ENCODE peak calls at places on chromosomes 7 and 10, in four cellular contexts. G is tibial nerve, U is right lobe of liver, N is IMR-90. L is an unnamed sample.

GRCh38 chr7:114264029-114264428 is 150.6 kb upstream of the FOXP2 start:
- DNase-seq in G (no peak), U (no peak), N (peak; percentile 15), L (no peak)

GRCh38 chr7:27194641-27195379 is 5.1 kb downstream of the HOXA13 start:
- DNase-seq in U (no peak), N (no peak), G (no peak), L (no peak)

GRCh38 chr10:86258488-86258887 is 108.1 kb downstream of the GRID1 start:
- DNase-seq in N (peak; percentile 0), G (no peak), U (no peak), L (no peak)

GRCh38 chr7:83640731-83641533 is 8.0 kb downstream of the SEMA3E start:
- DNase-seq in G (no peak), U (no peak), N (no peak), L (no peak)

GRCh38 chr7:45580053-45580872 is 6.1 kb downstream of the ADCY1 start:
- DNase-seq in U (no peak), N (no peak), G (no peak), L (peak; percentile 97)

GRCh38 chr10:70232859-70233108 is 445 bp downstream of the PPA1 start:
- DNase-seq in G (no peak), N (no peak), U (no peak), L (no peak)

GRCh38 chr7:32472015-32472414 is 18.2 kb downstream of the LSM5 start:
- DNase-seq in U (no peak), G (no peak), N (no peak), L (no peak)

GRCh38 chr10:58436071-58436470 is 50.9 kb downstream of the TFAM start:
- DNase-seq in G (no peak), U (no peak), N (no peak), L (no peak)

GRCh38 chr10:119370972-119371703 is 163.8 kb downstream of the GRK5 start:
- DNase-seq in G (peak; percentile 72), U (no peak), N (peak; percentile 94), L (peak; percentile 46)

GRCh38 chr7:41010418-41010817 is 692.5 kb downstream of the INHBA start:
- DNase-seq in U (no peak), G (no peak), N (peak; percentile 10), L (no peak)

GRCh38 chr7:55343002-55343781 is 21.9 kb upstream of the LANCL2 start:
- DNase-seq in U (no peak), N (no peak), G (no peak), L (no peak)

GRCh38 chr7:121941836-121942235 is 68.9 kb downstream of the PTPRZ1 start:
- DNase-seq in G (no peak), U (no peak), N (no peak), L (no peak)

GRCh38 chr10:101007099-101007711 is 7.6 kb downstream of the LZTS2 start:
- DNase-seq in G (no peak), U (no peak), N (peak; percentile 66), L (peak; percentile 31)

GRCh38 chr7:78370931-78371330 is 572.4 kb downstream of the PHTF2 start:
- DNase-seq in G (no peak), U (no peak), N (no peak), L (no peak)

GRCh38 chr7:101814081-101814995 is 3.1 kb upstream of the CUX1 start:
- DNase-seq in G (peak; percentile 15), N (peak; percentile 44), U (peak; percentile 76), L (peak; percentile 76)

GRCh38 chr7:45000096-45001032 is at the start of gene CCM2:
- DNase-seq in N (peak; percentile 32), G (no peak), U (peak; percentile 79), L (peak; percentile 48)

GRCh38 chr10:95279042-95279820 is 11.6 kb downstream of the PDLIM1 start:
- DNase-seq in G (no peak), U (no peak), N (peak; percentile 81), L (no peak)

GRCh38 chr7:73969991-73970390 is 58.0 kb upstream of the ELN start:
- DNase-seq in U (peak; percentile 10), G (no peak), N (no peak), L (no peak)

GRCh38 chr7:1555813-1556540 is at the start of gene TMEM184A:
- DNase-seq in U (peak; percentile 96), N (no peak), G (no peak), L (peak; percentile 88)

GRCh38 chr7:150842716-150843115 is 9.6 kb upstream of the AOC1 start:
- DNase-seq in N (no peak), U (no peak), G (no peak), L (no peak)

GRCh38 chr10:31749981-31750850 is 178.4 kb downstream of the ARHGAP12 start:
- DNase-seq in G (no peak), U (no peak), N (no peak), L (peak; percentile 79)

GRCh38 chr10:62866451-62866850 is 50.3 kb upstream of the EGR2 start:
- DNase-seq in U (no peak), G (no peak), N (no peak), L (no peak)

GRCh38 chr7:159071260-159071659 is 73.4 kb downstream of the VIPR2 start:
- DNase-seq in U (no peak), G (no peak), N (no peak), L (no peak)

GRCh38 chr10:29946953-29947700 is 112.3 kb downstream of the JCAD start:
- DNase-seq in G (peak; percentile 20), U (no peak), N (peak; percentile 94), L (peak; percentile 58)

GRCh38 chr10:103145860-103146466 is 47.1 kb downstream of the NT5C2 start:
- DNase-seq in G (peak; percentile 66), N (peak; percentile 92), U (peak; percentile 75), L (peak; percentile 60)

GRCh38 chr7:69434350-69434749 is 163.9 kb upstream of the AUTS2 start:
- DNase-seq in N (no peak), G (no peak), U (no peak), L (no peak)

GRCh38 chr7:112869111-112869774 is 79.0 kb upstream of the TMEM168 start:
- DNase-seq in N (peak; percentile 28), U (no peak), G (no peak), L (peak; percentile 16)

GRCh38 chr10:67629461-67629971 is 66.5 kb downstream of the CTNNA3 start:
- DNase-seq in N (peak; percentile 57), G (no peak), U (no peak), L (no peak)

GRCh38 chr10:43971981-43972380 is 323.3 kb upstream of the ZNF32 start:
- DNase-seq in G (no peak), N (no peak), U (no peak), L (no peak)

GRCh38 chr7:103113164-103113563 is 35.7 kb downstream of the NAPEPLD start:
- DNase-seq in U (no peak), N (peak; percentile 93), G (no peak), L (no peak)

GRCh38 chr10:73892314-73893080 is 18.1 kb upstream of the CAMK2G start:
- DNase-seq in N (peak; percentile 72), G (no peak), U (no peak), L (no peak)

DNA sequence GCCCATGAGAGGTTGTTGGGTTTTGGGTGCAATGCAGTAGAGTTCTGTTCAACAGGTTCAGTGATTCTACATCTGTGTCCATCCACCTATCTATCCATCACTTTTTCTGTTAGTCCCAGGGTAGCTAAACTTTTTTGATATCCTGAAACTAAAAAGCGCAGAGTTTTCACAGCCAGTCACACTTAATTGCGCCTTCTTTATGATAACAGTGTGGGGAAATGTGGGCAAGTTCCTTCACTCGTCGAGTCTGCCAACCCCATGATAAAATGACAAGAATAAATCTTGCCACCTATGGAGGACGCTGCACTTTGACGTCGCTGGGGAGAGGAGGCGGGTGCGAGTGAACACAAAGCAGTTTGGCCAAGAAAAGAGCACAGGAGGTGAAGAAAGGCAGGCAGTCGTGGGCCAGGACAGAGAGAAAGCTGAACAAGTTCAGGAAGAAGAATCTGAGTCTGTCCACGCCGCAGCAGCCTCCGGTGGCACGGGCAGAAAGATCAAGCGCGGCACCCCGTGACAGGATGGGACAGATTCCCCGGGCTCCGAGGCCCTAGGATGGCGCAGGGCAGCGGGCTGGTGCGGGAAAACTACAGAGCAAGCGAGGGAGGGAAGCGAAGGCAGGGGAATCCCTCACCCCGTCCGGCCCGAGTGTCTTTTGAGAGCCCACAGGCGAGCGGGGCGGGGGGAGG is 9.2 kb downstream of the SP8 start:
- DNase-seq in N (no peak), G (no peak), U (no peak), L (no peak)
- H3K4me3 ChIP-seq in N (no peak overlapping the region), G (peak overlapping the region; percentile 39), U (peak overlapping the region; percentile 51), L (no peak overlapping the region)

DNA sequence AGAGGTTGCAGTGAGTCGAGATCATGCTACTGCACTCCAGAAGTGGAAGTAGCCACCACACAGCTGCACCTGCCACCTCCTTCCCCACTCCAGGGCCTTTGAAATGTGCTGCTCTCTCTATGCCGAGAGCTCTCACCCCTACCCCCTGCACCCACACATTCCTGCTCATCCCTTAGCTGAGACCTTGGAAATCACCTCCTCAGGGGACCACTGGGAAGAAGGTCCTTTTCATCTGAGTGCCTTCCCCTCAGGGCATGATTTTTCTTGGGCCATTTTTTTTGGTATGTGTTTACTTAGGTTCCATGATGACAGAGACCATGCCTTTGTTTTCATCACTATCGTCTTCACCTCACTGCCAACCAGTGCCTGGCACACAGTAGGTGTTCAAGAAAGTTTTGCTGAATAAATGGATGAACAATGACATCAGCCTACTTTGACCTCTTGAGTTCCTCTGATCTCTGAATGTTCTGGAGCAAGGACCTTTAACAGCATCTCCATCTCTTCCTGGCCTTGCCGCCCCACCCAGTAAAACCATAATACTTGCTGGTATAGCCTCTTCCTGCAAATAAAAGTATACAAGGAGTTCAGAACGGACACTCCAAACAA is 166.6 kb upstream of the KLF14 start:
- DNase-seq in N (no peak), G (no peak), U (no peak), L (no peak)
- TF ChIP-seq POLR2A in N (no peak), G (no peak), U (no peak), L (no peak)

GRCh38 chr10:13337827-13338196 is 10.3 kb downstream of the SEPHS1 start:
- DNase-seq in G (no peak), U (no peak), N (no peak), L (no peak)
- H3K36me3 ChIP-seq in G (peaks cover 64% of the 10 kb centered on the region), U (peaks cover 13% of the 10 kb centered on the region), N (peaks cover 28% of the 10 kb centered on the region), L (peaks cover 27% of the 10 kb centered on the region)

DNA sequence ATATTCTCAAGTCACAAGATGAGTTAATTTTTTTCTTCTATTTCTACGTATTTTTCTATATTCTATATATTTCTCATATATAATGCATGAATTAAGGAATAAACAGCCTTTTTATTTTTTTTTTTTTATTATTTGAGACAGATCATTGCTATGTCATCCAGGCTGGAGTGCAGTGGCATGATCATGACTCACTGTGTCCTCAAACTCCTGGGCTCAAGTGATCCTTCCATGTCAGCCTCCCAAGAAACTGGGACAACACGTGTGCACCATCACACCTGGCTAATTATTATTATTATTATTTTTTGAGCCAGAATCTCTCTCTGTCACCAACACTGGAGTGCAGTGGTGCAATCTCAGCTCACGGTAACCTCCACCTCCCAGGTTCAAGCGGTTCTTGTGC is 1.5 kb downstream of the CLDN12 start:
- DNase-seq in U (no peak), N (peak; percentile 30), G (no peak), L (no peak)
- H3K4me3 ChIP-seq in U (no peak overlapping the region), N (no peak overlapping the region), G (no peak overlapping the region), L (no peak overlapping the region)

L was measured in thyroid gland.